ENCODE peak calls at places on chromosomes 4 and X, in ten cellular contexts. One of them, this sample, is unnamed.

GRCh38 chr4:110196206-110196870 is 2.1 kb downstream of the ELOVL6 start:
- DNase-seq in NB4: peak; percentile 83
- DNase-seq in epithelial cell of proximal tubule: no peak
- DNase-seq in Peyer's patch: peak; percentile 44
- DNase-seq in AG04450: no peak
- DNase-seq in cardiac muscle cell: peak; percentile 30
- DNase-seq in fibroblast of mammary gland: peak; percentile 48
- DNase-seq in PC-9: no peak
- DNase-seq in tibial artery: peak; percentile 28
- DNase-seq in HL-60: no peak
- DNase-seq in this sample: no peak

GRCh38 chrX:10988653-10989052 is 122.5 kb upstream of the HCCS start:
- DNase-seq in NB4: no peak
- DNase-seq in epithelial cell of proximal tubule: no peak
- DNase-seq in Peyer's patch: no peak
- DNase-seq in AG04450: no peak
- DNase-seq in cardiac muscle cell: no peak
- DNase-seq in fibroblast of mammary gland: no peak
- DNase-seq in PC-9: no peak
- DNase-seq in tibial artery: no peak
- DNase-seq in HL-60: no peak
- DNase-seq in this sample: no peak

GRCh38 chr4:73692284-73692683 is 48.1 kb upstream of the CXCL8 start:
- DNase-seq in NB4: no peak
- DNase-seq in epithelial cell of proximal tubule: no peak
- DNase-seq in Peyer's patch: no peak
- DNase-seq in AG04450: no peak
- DNase-seq in cardiac muscle cell: peak; percentile 24
- DNase-seq in fibroblast of mammary gland: no peak
- DNase-seq in PC-9: no peak
- DNase-seq in tibial artery: no peak
- DNase-seq in HL-60: no peak
- DNase-seq in this sample: no peak

GRCh38 chr4:21113496-21114213 is 413.4 kb downstream of the PACRGL start:
- DNase-seq in NB4: no peak
- DNase-seq in epithelial cell of proximal tubule: no peak
- DNase-seq in Peyer's patch: no peak
- DNase-seq in AG04450: no peak
- DNase-seq in cardiac muscle cell: peak; percentile 69
- DNase-seq in fibroblast of mammary gland: peak; percentile 45
- DNase-seq in PC-9: peak; percentile 9
- DNase-seq in tibial artery: no peak
- DNase-seq in HL-60: no peak
- DNase-seq in this sample: no peak

GRCh38 chr4:24470681-24471622 is 113.4 kb downstream of the DHX15 start:
- DNase-seq in NB4: peak; percentile 23
- DNase-seq in epithelial cell of proximal tubule: no peak
- DNase-seq in Peyer's patch: no peak
- DNase-seq in AG04450: no peak
- DNase-seq in cardiac muscle cell: peak; percentile 50
- DNase-seq in fibroblast of mammary gland: peak; percentile 45
- DNase-seq in PC-9: no peak
- DNase-seq in tibial artery: no peak
- DNase-seq in HL-60: no peak
- DNase-seq in this sample: no peak

GRCh38 chrX:139058831-139059495 is 347.4 kb upstream of the FGF13 start:
- DNase-seq in NB4: no peak
- DNase-seq in epithelial cell of proximal tubule: peak; percentile 75
- DNase-seq in Peyer's patch: no peak
- DNase-seq in AG04450: no peak
- DNase-seq in cardiac muscle cell: no peak
- DNase-seq in fibroblast of mammary gland: peak; percentile 73
- DNase-seq in PC-9: peak; percentile 73
- DNase-seq in tibial artery: no peak
- DNase-seq in HL-60: no peak
- DNase-seq in this sample: no peak

GRCh38 chr4:166014411-166014810 is 141.4 kb downstream of the TLL1 start:
- DNase-seq in NB4: no peak
- DNase-seq in epithelial cell of proximal tubule: no peak
- DNase-seq in Peyer's patch: no peak
- DNase-seq in AG04450: no peak
- DNase-seq in cardiac muscle cell: no peak
- DNase-seq in fibroblast of mammary gland: no peak
- DNase-seq in PC-9: peak; percentile 63
- DNase-seq in tibial artery: no peak
- DNase-seq in HL-60: no peak
- DNase-seq in this sample: no peak

GRCh38 chr4:67106846-67107467 is 438.3 kb downstream of the CENPC start:
- DNase-seq in NB4: no peak
- DNase-seq in epithelial cell of proximal tubule: no peak
- DNase-seq in Peyer's patch: no peak
- DNase-seq in AG04450: no peak
- DNase-seq in cardiac muscle cell: no peak
- DNase-seq in fibroblast of mammary gland: no peak
- DNase-seq in PC-9: no peak
- DNase-seq in tibial artery: no peak
- DNase-seq in HL-60: no peak
- DNase-seq in this sample: no peak

GRCh38 chrX:143945171-143945570 is 61.3 kb downstream of the UBE2NL start:
- DNase-seq in NB4: no peak
- DNase-seq in epithelial cell of proximal tubule: no peak
- DNase-seq in Peyer's patch: no peak
- DNase-seq in AG04450: no peak
- DNase-seq in cardiac muscle cell: no peak
- DNase-seq in fibroblast of mammary gland: no peak
- DNase-seq in PC-9: no peak
- DNase-seq in tibial artery: no peak
- DNase-seq in HL-60: no peak
- DNase-seq in this sample: no peak

GRCh38 chrX:18607966-18608365 is 63.9 kb downstream of the RS1 start:
- DNase-seq in NB4: no peak
- DNase-seq in epithelial cell of proximal tubule: no peak
- DNase-seq in Peyer's patch: no peak
- DNase-seq in AG04450: no peak
- DNase-seq in cardiac muscle cell: peak; percentile 5
- DNase-seq in fibroblast of mammary gland: no peak
- DNase-seq in PC-9: no peak
- DNase-seq in tibial artery: no peak
- DNase-seq in HL-60: no peak
- DNase-seq in this sample: no peak

GRCh38 chrX:123339201-123339905 is 155.3 kb downstream of the GRIA3 start:
- DNase-seq in NB4: no peak
- DNase-seq in epithelial cell of proximal tubule: no peak
- DNase-seq in Peyer's patch: no peak
- DNase-seq in AG04450: no peak
- DNase-seq in cardiac muscle cell: peak; percentile 0
- DNase-seq in fibroblast of mammary gland: peak; percentile 88
- DNase-seq in PC-9: no peak
- DNase-seq in tibial artery: no peak
- DNase-seq in HL-60: no peak
- DNase-seq in this sample: peak; percentile 52

GRCh38 chr4:119794681-119795080 is 166.1 kb upstream of the PDE5A start:
- DNase-seq in NB4: no peak
- DNase-seq in epithelial cell of proximal tubule: no peak
- DNase-seq in Peyer's patch: no peak
- DNase-seq in AG04450: no peak
- DNase-seq in cardiac muscle cell: no peak
- DNase-seq in fibroblast of mammary gland: no peak
- DNase-seq in PC-9: peak; percentile 54
- DNase-seq in tibial artery: no peak
- DNase-seq in HL-60: no peak
- DNase-seq in this sample: no peak

GRCh38 chr4:83083925-83084475 is 30.5 kb downstream of the PLAC8 start:
- DNase-seq in NB4: peak; percentile 43
- DNase-seq in epithelial cell of proximal tubule: no peak
- DNase-seq in Peyer's patch: peak; percentile 71
- DNase-seq in AG04450: no peak
- DNase-seq in cardiac muscle cell: peak; percentile 22
- DNase-seq in fibroblast of mammary gland: no peak
- DNase-seq in PC-9: no peak
- DNase-seq in tibial artery: no peak
- DNase-seq in HL-60: no peak
- DNase-seq in this sample: no peak

GRCh38 chr4:83082777-83083176 is 31.8 kb downstream of the PLAC8 start:
- DNase-seq in NB4: peak; percentile 44
- DNase-seq in epithelial cell of proximal tubule: no peak
- DNase-seq in Peyer's patch: no peak
- DNase-seq in AG04450: no peak
- DNase-seq in cardiac muscle cell: peak; percentile 10
- DNase-seq in fibroblast of mammary gland: no peak
- DNase-seq in PC-9: peak; percentile 52
- DNase-seq in tibial artery: no peak
- DNase-seq in HL-60: no peak
- DNase-seq in this sample: no peak
- H3K4me3 ChIP-seq in NB4: no peak overlapping the region
- H3K4me3 ChIP-seq in epithelial cell of proximal tubule: no peak overlapping the region
- H3K4me3 ChIP-seq in Peyer's patch: no peak overlapping the region
- H3K4me3 ChIP-seq in AG04450: no peak overlapping the region
- H3K4me3 ChIP-seq in cardiac muscle cell: no peak overlapping the region
- H3K4me3 ChIP-seq in fibroblast of mammary gland: no peak overlapping the region
- H3K4me3 ChIP-seq in PC-9: no peak overlapping the region
- H3K4me3 ChIP-seq in tibial artery: no peak overlapping the region
- H3K4me3 ChIP-seq in HL-60: no peak overlapping the region
- H3K4me3 ChIP-seq in this sample: no peak overlapping the region

GRCh38 chrX:77446840-77447239 is 349 bp upstream of the FGF16 start:
- DNase-seq in NB4: no peak
- DNase-seq in epithelial cell of proximal tubule: no peak
- DNase-seq in Peyer's patch: no peak
- DNase-seq in AG04450: no peak
- DNase-seq in cardiac muscle cell: peak; percentile 44
- DNase-seq in fibroblast of mammary gland: peak; percentile 25
- DNase-seq in PC-9: no peak
- DNase-seq in tibial artery: no peak
- DNase-seq in HL-60: no peak
- DNase-seq in this sample: no peak

GRCh38 chrX:77444075-77444474 is 3.1 kb upstream of the FGF16 start:
- DNase-seq in NB4: no peak
- DNase-seq in epithelial cell of proximal tubule: no peak
- DNase-seq in Peyer's patch: no peak
- DNase-seq in AG04450: no peak
- DNase-seq in cardiac muscle cell: no peak
- DNase-seq in fibroblast of mammary gland: peak; percentile 10
- DNase-seq in PC-9: no peak
- DNase-seq in tibial artery: no peak
- DNase-seq in HL-60: no peak
- DNase-seq in this sample: no peak

GRCh38 chrX:77448170-77448569 is 981 bp downstream of the FGF16 start:
- DNase-seq in NB4: no peak
- DNase-seq in epithelial cell of proximal tubule: no peak
- DNase-seq in Peyer's patch: no peak
- DNase-seq in AG04450: no peak
- DNase-seq in cardiac muscle cell: no peak
- DNase-seq in fibroblast of mammary gland: no peak
- DNase-seq in PC-9: no peak
- DNase-seq in tibial artery: no peak
- DNase-seq in HL-60: no peak
- DNase-seq in this sample: no peak

GRCh38 chrX:77447339-77448149 is at the start of gene FGF16:
- DNase-seq in NB4: no peak
- DNase-seq in epithelial cell of proximal tubule: no peak
- DNase-seq in Peyer's patch: no peak
- DNase-seq in AG04450: no peak
- DNase-seq in cardiac muscle cell: no peak
- DNase-seq in fibroblast of mammary gland: peak; percentile 10
- DNase-seq in PC-9: no peak
- DNase-seq in tibial artery: no peak
- DNase-seq in HL-60: no peak
- DNase-seq in this sample: no peak

DNA sequence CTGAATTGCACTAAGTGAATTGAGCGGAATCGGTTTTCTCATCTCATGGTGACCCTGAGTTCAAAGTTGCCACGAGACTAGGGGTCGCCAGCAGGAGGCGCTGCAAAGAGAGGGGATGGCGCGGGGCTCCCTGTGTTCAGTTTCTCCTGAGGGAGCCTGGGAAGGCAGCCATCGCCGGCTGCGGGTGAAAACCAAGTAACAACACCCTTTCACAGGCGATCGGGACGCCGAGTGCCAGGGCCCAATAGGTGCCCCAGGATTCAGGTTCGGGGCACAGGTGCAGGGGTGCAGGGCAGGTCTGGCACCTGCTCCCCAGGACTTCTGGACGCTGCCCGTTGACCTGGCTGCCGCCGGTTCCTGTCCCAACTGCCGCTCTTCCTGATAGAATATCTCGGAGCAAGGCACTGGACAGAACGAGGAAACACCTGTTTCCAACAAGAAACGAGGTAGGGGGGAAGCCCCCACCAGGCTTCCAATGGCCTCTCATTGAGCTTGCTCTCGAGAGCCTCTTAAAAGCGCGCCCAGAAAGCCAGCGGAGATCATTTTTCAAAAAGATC is 1.1 kb upstream of the FGF16 start:
- DNase-seq in NB4: peak; percentile 25
- DNase-seq in epithelial cell of proximal tubule: no peak
- DNase-seq in Peyer's patch: no peak
- DNase-seq in AG04450: no peak
- DNase-seq in cardiac muscle cell: no peak
- DNase-seq in fibroblast of mammary gland: no peak
- DNase-seq in PC-9: no peak
- DNase-seq in tibial artery: no peak
- DNase-seq in HL-60: no peak
- DNase-seq in this sample: no peak
- TF ChIP-seq CTCF in NB4: peak; percentile 9
- TF ChIP-seq CTCF in epithelial cell of proximal tubule: peak; percentile 54
- TF ChIP-seq CTCF in Peyer's patch: peak; percentile 25
- TF ChIP-seq CTCF in AG04450: peak; percentile 30
- TF ChIP-seq CTCF in cardiac muscle cell: peak; percentile 33
- TF ChIP-seq CTCF in fibroblast of mammary gland: no peak
- TF ChIP-seq CTCF in PC-9: no peak
- TF ChIP-seq CTCF in tibial artery: no peak
- TF ChIP-seq CTCF in HL-60: no peak
- TF ChIP-seq CTCF in this sample: peak; percentile 37

GRCh38 chr4:26033389-26033788 is 119.4 kb downstream of the SMIM20 start:
- DNase-seq in NB4: no peak
- DNase-seq in epithelial cell of proximal tubule: no peak
- DNase-seq in Peyer's patch: no peak
- DNase-seq in AG04450: no peak
- DNase-seq in cardiac muscle cell: no peak
- DNase-seq in fibroblast of mammary gland: no peak
- DNase-seq in PC-9: no peak
- DNase-seq in tibial artery: no peak
- DNase-seq in HL-60: no peak
- DNase-seq in this sample: no peak
- H3K4me3 ChIP-seq in NB4: no peak overlapping the region
- H3K4me3 ChIP-seq in epithelial cell of proximal tubule: no peak overlapping the region
- H3K4me3 ChIP-seq in Peyer's patch: no peak overlapping the region
- H3K4me3 ChIP-seq in AG04450: no peak overlapping the region
- H3K4me3 ChIP-seq in cardiac muscle cell: no peak overlapping the region
- H3K4me3 ChIP-seq in fibroblast of mammary gland: no peak overlapping the region
- H3K4me3 ChIP-seq in PC-9: no peak overlapping the region
- H3K4me3 ChIP-seq in tibial artery: no peak overlapping the region
- H3K4me3 ChIP-seq in HL-60: no peak overlapping the region
- H3K4me3 ChIP-seq in this sample: no peak overlapping the region

DNA sequence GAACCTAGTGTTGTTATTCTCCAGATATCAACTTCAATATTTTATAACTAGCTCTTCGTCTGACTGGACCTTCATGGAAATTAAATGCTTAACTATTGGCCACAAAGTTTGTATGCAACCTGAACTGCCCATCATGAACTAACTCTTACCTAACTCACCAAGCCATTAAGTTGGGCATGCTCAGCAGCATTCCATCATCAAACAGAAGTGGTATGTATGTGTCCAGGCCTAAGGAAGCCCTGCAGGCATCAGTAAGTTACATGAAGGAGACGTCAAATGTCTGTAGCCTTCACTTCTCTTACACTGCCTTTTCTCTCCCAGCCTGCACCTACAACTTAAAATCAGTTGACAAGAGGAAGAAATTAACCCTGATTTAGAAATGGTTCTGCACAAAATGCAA is 1639.2 kb upstream of the PABPC4L start:
- DNase-seq in NB4: no peak
- DNase-seq in epithelial cell of proximal tubule: no peak
- DNase-seq in Peyer's patch: no peak
- DNase-seq in AG04450: no peak
- DNase-seq in cardiac muscle cell: no peak
- DNase-seq in fibroblast of mammary gland: no peak
- DNase-seq in PC-9: no peak
- DNase-seq in tibial artery: no peak
- DNase-seq in HL-60: no peak
- DNase-seq in this sample: no peak
- TF ChIP-seq CTCF in NB4: no peak
- TF ChIP-seq CTCF in epithelial cell of proximal tubule: no peak
- TF ChIP-seq CTCF in Peyer's patch: no peak
- TF ChIP-seq CTCF in AG04450: no peak
- TF ChIP-seq CTCF in cardiac muscle cell: no peak
- TF ChIP-seq CTCF in fibroblast of mammary gland: no peak
- TF ChIP-seq CTCF in PC-9: no peak
- TF ChIP-seq CTCF in tibial artery: no peak
- TF ChIP-seq CTCF in HL-60: no peak
- TF ChIP-seq CTCF in this sample: no peak

This sample was measured in AG09309.